ENCODE peak calls at places on chromosomes 6 and 20, in five cellular contexts. O is SK-N-SH, U is GDM1, J is cardiac muscle cell, X is mucosa of gallbladder. G is an unnamed sample.

GRCh38 chr6:10146723-10147451 is 268.0 kb downstream of the TFAP2A start:
- DNase-seq in O (peak; percentile 29), U (no peak), J (peak; percentile 47), X (no peak), G (peak; percentile 10)

GRCh38 chr6:119129968-119130484 is 51.6 kb upstream of the FAM184A start:
- DNase-seq in O (peak; percentile 55), U (no peak), J (peak; percentile 64), X (no peak), G (no peak)

GRCh38 chr6:156883497-156884252 is 106.5 kb downstream of the ARID1B start:
- DNase-seq in O (no peak), U (no peak), J (no peak), X (peak; percentile 29), G (no peak)

GRCh38 chr20:21503345-21503744 is 10.5 kb downstream of the NKX2-2 start:
- DNase-seq in O (no peak), U (no peak), J (peak; percentile 37), X (no peak), G (no peak)

GRCh38 chr20:43461894-43462293 is 4.2 kb downstream of the SRSF6 start:
- DNase-seq in O (no peak), U (no peak), J (no peak), X (no peak), G (no peak)

GRCh38 chr6:137808836-137809315 is 58.2 kb upstream of the TNFAIP3 start:
- DNase-seq in O (no peak), U (no peak), J (no peak), X (no peak), G (no peak)

GRCh38 chr6:1479095-1479494 is 89.7 kb downstream of the FOXF2 start:
- DNase-seq in O (no peak), U (no peak), J (peak; percentile 79), X (no peak), G (no peak)

GRCh38 chr6:13012977-13013680 is 296.6 kb downstream of the PHACTR1 start:
- DNase-seq in O (no peak), U (no peak), J (peak; percentile 37), X (no peak), G (no peak)

GRCh38 chr6:9405825-9406224 is 970.5 kb upstream of the SLC35B3 start:
- DNase-seq in O (no peak), U (no peak), J (no peak), X (no peak), G (no peak)

GRCh38 chr6:126152346-126152745 is 166.0 kb downstream of the TRMT11 start:
- DNase-seq in O (no peak), U (no peak), J (no peak), X (no peak), G (no peak)

GRCh38 chr6:37960139-37960935 is 140.8 kb downstream of the ZFAND3 start:
- DNase-seq in O (no peak), U (no peak), J (no peak), X (no peak), G (no peak)

GRCh38 chr20:10347066-10347465 is 87.0 kb downstream of the MKKS start:
- DNase-seq in O (no peak), U (no peak), J (no peak), X (no peak), G (no peak)

GRCh38 chr6:33633084-33633461 is 12.0 kb downstream of the ITPR3 start:
- DNase-seq in O (no peak), U (no peak), J (no peak), X (no peak), G (no peak)